ENCODE peak calls at places on chromosomes 16 and 17, in seven cellular contexts. Q is astrocyte of the hippocampus; Z is ascending aorta; X is RCC 7860; E is pancreas; S is mucosa of gallbladder; K is stimulated activated CD8-positive, alpha-beta memory T cell treated with anti-CD3 and anti-CD28 coated beads, Interleukin-4, amount 100 ng/mL, for 1 hour. Y is an unnamed sample.
A peak's percentile ranks its signal among the peaks of the same experiment; 100 is the strongest.

GRCh38 chr16:11175106-11175795 is 80.8 kb downstream of the SOCS1 start:
- DNase-seq in Q (no peak), Z (no peak), X (no peak), E (no peak), S (no peak), K (no peak), Y (no peak)

GRCh38 chr17:73705594-73705993 is 61.3 kb upstream of the SDK2 start:
- DNase-seq in Q (no peak), Z (no peak), X (peak; percentile 7), E (no peak), S (peak; percentile 74), K (no peak), Y (no peak)

GRCh38 chr17:71422968-71423367 is 697.9 kb upstream of the SOX9 start:
- DNase-seq in Q (no peak), Z (no peak), X (no peak), E (no peak), S (no peak), K (no peak), Y (no peak)

GRCh38 chr17:64504769-64505319 is 1.2 kb downstream of the DDX5 start:
- DNase-seq in Q (no peak), Z (no peak), X (no peak), E (no peak), S (no peak), K (no peak), Y (no peak)

GRCh38 chr17:37361543-37361942 is 14.2 kb upstream of the C17orf78 start:
- DNase-seq in Q (no peak), Z (no peak), X (no peak), E (no peak), S (no peak), K (no peak), Y (no peak)

GRCh38 chr17:83199500-83200201 is 120.2 kb downstream of the METRNL start:
- DNase-seq in Q (no peak), Z (peak; percentile 75), X (no peak), E (no peak), S (peak; percentile 44), K (no peak), Y (peak; percentile 16)

GRCh38 chr17:46074540-46074939 is 75.5 kb downstream of the STH start:
- DNase-seq in Q (no peak), Z (no peak), X (no peak), E (no peak), S (no peak), K (no peak), Y (no peak)

GRCh38 chr16:3655791-3656490 is 1.4 kb downstream of the DNASE1 start:
- DNase-seq in Q (no peak), Z (no peak), X (no peak), E (peak; percentile 70), S (no peak), K (no peak), Y (no peak)

GRCh38 chr17:57506253-57506911 is 238.7 kb downstream of the CCDC182 start:
- DNase-seq in Q (no peak), Z (no peak), X (no peak), E (no peak), S (no peak), K (no peak), Y (no peak)

GRCh38 chr17:80980397-80981061 is 11.1 kb upstream of the CHMP6 start:
- DNase-seq in Q (no peak), Z (no peak), X (peak; percentile 37), E (no peak), S (no peak), K (no peak), Y (no peak)

GRCh38 chr17:82033359-82034085 is 2.0 kb downstream of the RAC3 start:
- DNase-seq in Q (no peak), Z (no peak), X (no peak), E (no peak), S (no peak), K (no peak), Y (no peak)

GRCh38 chr17:34252138-34252889 is 2.8 kb upstream of the CCL2 start:
- DNase-seq in Q (peak; percentile 98), Z (peak; percentile 97), X (peak; percentile 95), E (peak; percentile 80), S (peak; percentile 91), K (no peak), Y (no peak)

GRCh38 chr17:81537343-81537855 is 9.2 kb downstream of the FSCN2 start:
- DNase-seq in Q (peak; percentile 64), Z (no peak), X (no peak), E (peak; percentile 89), S (no peak), K (no peak), Y (no peak)

GRCh38 chr16:75054556-75054947 is 55.7 kb downstream of the ZNRF1 start:
- DNase-seq in Q (no peak), Z (no peak), X (no peak), E (no peak), S (no peak), K (no peak), Y (no peak)

GRCh38 chr17:2814499-2815341 is 18.5 kb downstream of the RAP1GAP2 start:
- DNase-seq in Q (peak; percentile 36), Z (no peak), X (no peak), E (no peak), S (peak; percentile 35), K (peak; percentile 83), Y (peak; percentile 98)

GRCh38 chr17:82338858-82339633 is 5.5 kb upstream of the SECTM1 start:
- DNase-seq in Q (peak; percentile 84), Z (no peak), X (peak; percentile 85), E (no peak), S (peak; percentile 62), K (no peak), Y (no peak)

GRCh38 chr17:17295141-17295540 is 8.0 kb upstream of the NT5M start:
- DNase-seq in Q (no peak), Z (no peak), X (no peak), E (no peak), S (no peak), K (no peak), Y (no peak)

GRCh38 chr16:81624718-81625543 is 154.2 kb upstream of the PLCG2 start:
- DNase-seq in Q (peak; percentile 36), Z (no peak), X (no peak), E (no peak), S (no peak), K (no peak), Y (no peak)

GRCh38 chr17:73465851-73466250 is 154.1 kb upstream of the CDC42EP4 start:
- DNase-seq in Q (no peak), Z (no peak), X (no peak), E (no peak), S (no peak), K (no peak), Y (no peak)

GRCh38 chr17:81026266-81027036 is 8.5 kb upstream of the BAIAP2 start:
- DNase-seq in Q (no peak), Z (no peak), X (no peak), E (no peak), S (no peak), K (no peak), Y (no peak)

GRCh38 chr16:84710686-84711085 is 10.9 kb downstream of the USP10 start:
- DNase-seq in Q (no peak), Z (no peak), X (no peak), E (no peak), S (no peak), K (no peak), Y (no peak)

GRCh38 chr16:23504076-23504452 is 6.2 kb downstream of the GGA2 start:
- DNase-seq in Q (peak; percentile 87), Z (peak; percentile 74), X (peak; percentile 66), E (no peak), S (no peak), K (no peak), Y (no peak)

GRCh38 chr16:56199164-56199563 is 7.9 kb downstream of the GNAO1 start:
- DNase-seq in Q (no peak), Z (no peak), X (no peak), E (no peak), S (no peak), K (no peak), Y (no peak)

GRCh38 chr17:16937431-16937830 is 34.5 kb downstream of the TNFRSF13B start:
- DNase-seq in Q (no peak), Z (peak; percentile 8), X (no peak), E (no peak), S (no peak), K (no peak), Y (no peak)

GRCh38 chr17:78953356-78954350 is 26.1 kb downstream of the LGALS3BP start:
- DNase-seq in Q (no peak), Z (no peak), X (no peak), E (no peak), S (no peak), K (no peak), Y (no peak)

GRCh38 chr16:56357291-56357764 is 68.0 kb downstream of the AMFR start:
- DNase-seq in Q (peak; percentile 72), Z (peak; percentile 63), X (no peak), E (no peak), S (no peak), K (no peak), Y (no peak)

GRCh38 chr16:89338863-89339262 is 121.4 kb downstream of the ZNF778 start:
- DNase-seq in Q (no peak), Z (no peak), X (no peak), E (no peak), S (no peak), K (no peak), Y (no peak)

GRCh38 chr17:81365148-81365600 is 30.1 kb upstream of the BAHCC1 start:
- DNase-seq in Q (peak; percentile 86), Z (peak; percentile 85), X (no peak), E (peak; percentile 78), S (peak; percentile 76), K (no peak), Y (no peak)

GRCh38 chr16:23858496-23859062 is 22.8 kb downstream of the PRKCB start:
- DNase-seq in Q (no peak), Z (no peak), X (no peak), E (no peak), S (no peak), K (no peak), Y (no peak)

GRCh38 chr16:2210009-2210332 is 692 bp downstream of the BRICD5 start:
- DNase-seq in Q (no peak), Z (no peak), X (no peak), E (no peak), S (no peak), K (no peak), Y (no peak)

GRCh38 chr17:81961087-81961514 is at the start of gene NOTUM:
- DNase-seq in Q (peak; percentile 80), Z (no peak), X (no peak), E (no peak), S (no peak), K (no peak), Y (no peak)

GRCh38 chr16:72739577-72739976 is 308.4 kb downstream of the ZFHX3 start:
- DNase-seq in Q (peak; percentile 69), Z (no peak), X (peak; percentile 9), E (no peak), S (no peak), K (no peak), Y (no peak)